ENCODE peak calls at places on chromosomes 1 and 21, in seven cellular contexts. B, O, S, P, N, G and Z are unnamed samples.

GRCh38 chr1:20666804-20667203 is 5.6 kb upstream of the DDOST start:
- DNase-seq in P (no peak), B (no peak), S (peak), G (no peak), O (no peak), N (no peak), Z (no peak)

GRCh38 chr1:220775238-220775853 is 11.4 kb upstream of the MTARC1 start:
- DNase-seq in S (peak), B (peak), G (peak), N (no peak), O (peak), P (no peak), Z (no peak)

GRCh38 chr1:12573015-12573825 is 44.8 kb downstream of the DHRS3 start:
- DNase-seq in B (no peak), O (no peak), S (no peak), N (no peak), G (no peak), P (no peak), Z (no peak)

GRCh38 chr1:6098303-6099215 is 52.9 kb downstream of the KCNAB2 start:
- DNase-seq in B (no peak), O (no peak), G (no peak), S (peak), N (no peak), P (no peak), Z (no peak)

GRCh38 chr1:115641762-115642167 is at the start of gene VANGL1:
- DNase-seq in B (peak), S (peak), P (no peak), G (peak), O (peak), N (peak), Z (no peak)

GRCh38 chr21:41472769-41473548 is 35.0 kb downstream of the TMPRSS2 start:
- DNase-seq in G (no peak), B (no peak), S (no peak), N (no peak), O (no peak), P (no peak), Z (no peak)

GRCh38 chr1:17664322-17664721 is 90.8 kb upstream of the ACTL8 start:
- DNase-seq in P (no peak), N (no peak), B (no peak), G (no peak), O (no peak), S (no peak), Z (no peak)

GRCh38 chr1:171873664-171874063 is 32.4 kb downstream of the DNM3 start:
- DNase-seq in B (no peak), N (no peak), O (no peak), G (no peak), S (no peak), P (no peak), Z (no peak)

GRCh38 chr1:77175230-77175844 is 43.9 kb downstream of the PIGK start:
- DNase-seq in G (no peak), N (no peak), B (peak), S (peak), P (no peak), O (peak), Z (no peak)

GRCh38 chr1:70737125-70737524 is 310.5 kb downstream of the PTGER3 start:
- DNase-seq in B (no peak), P (no peak), O (no peak), S (no peak), N (no peak), G (no peak), Z (no peak)

GRCh38 chr1:235843458-235843857 is 23.2 kb downstream of the LYST start:
- DNase-seq in N (peak), G (no peak), B (peak), P (no peak), S (peak), O (peak), Z (no peak)

GRCh38 chr1:222798111-222798510 is 16.7 kb upstream of the DISP1 start:
- DNase-seq in B (no peak), S (peak), P (no peak), N (no peak), G (no peak), O (peak), Z (no peak)

GRCh38 chr1:31054349-31054748 is 11.2 kb downstream of the PUM1 start:
- DNase-seq in S (no peak), O (no peak), P (no peak), N (no peak), G (no peak), B (no peak), Z (no peak)

GRCh38 chr1:150164224-150164623 is 14.5 kb downstream of the PLEKHO1 start:
- DNase-seq in G (peak), S (no peak), N (no peak), O (no peak), B (no peak), P (no peak), Z (no peak)

GRCh38 chr1:102790997-102791396 is 317.3 kb downstream of the COL11A1 start:
- DNase-seq in P (no peak), O (no peak), N (peak), G (no peak), B (no peak), S (peak), Z (no peak)

GRCh38 chr1:154220970-154221814 is 437 bp downstream of the UBAP2L start:
- DNase-seq in N (peak), S (peak), G (peak), O (peak), P (peak), B (peak), Z (no peak)

GRCh38 chr1:23609971-23610370 is 50.7 kb upstream of the ID3 start:
- DNase-seq in S (no peak), N (no peak), B (no peak), G (no peak), P (no peak), O (no peak), Z (no peak)

GRCh38 chr21:34367320-34367935 is 3.6 kb downstream of the KCNE2 start:
- DNase-seq in G (peak), O (peak), N (peak), S (peak), P (no peak), B (peak), Z (no peak)

GRCh38 chr1:9367806-9368205 is 75.1 kb downstream of the SPSB1 start:
- DNase-seq in G (no peak), N (no peak), P (no peak), B (no peak), O (no peak), S (no peak), Z (no peak)

GRCh38 chr21:17386498-17386897 is 126.3 kb upstream of the CXADR start:
- DNase-seq in N (no peak), P (no peak), B (no peak), S (no peak), O (no peak), G (no peak), Z (no peak)

GRCh38 chr1:30185809-30186208 is 537.6 kb downstream of the MATN1 start:
- DNase-seq in B (no peak), S (no peak), O (no peak), P (no peak), G (no peak), N (no peak), Z (no peak)

GRCh38 chr1:31839662-31840343 is 24.0 kb upstream of the SPOCD1 start:
- DNase-seq in O (no peak), B (no peak), S (no peak), N (no peak), G (no peak), P (no peak), Z (no peak)

GRCh38 chr1:233105225-233105624 is 154.8 kb downstream of the NTPCR start:
- DNase-seq in G (no peak), S (no peak), P (no peak), B (no peak), O (no peak), N (no peak), Z (no peak)

GRCh38 chr1:167533851-167534300 is 15.5 kb upstream of the CD247 start:
- DNase-seq in O (peak), N (peak), G (peak), B (peak), P (no peak), S (peak), Z (no peak)

GRCh38 chr1:189597083-189597482 is 880.6 kb downstream of the BRINP3 start:
- DNase-seq in B (no peak), G (no peak), S (no peak), P (no peak), O (peak), N (peak), Z (no peak)

GRCh38 chr1:79599257-79599656 is 592.7 kb upstream of the ADGRL4 start:
- DNase-seq in B (no peak), P (no peak), G (no peak), N (no peak), S (no peak), O (no peak), Z (no peak)

GRCh38 chr1:56461158-56462127 is 117.9 kb downstream of the PLPP3 start:
- DNase-seq in G (no peak), P (no peak), S (no peak), O (no peak), B (peak), N (no peak), Z (no peak)

GRCh38 chr1:173392895-173393654 is 84.1 kb upstream of the PRDX6 start:
- DNase-seq in G (no peak), P (no peak), N (no peak), B (no peak), S (peak), O (no peak), Z (no peak)

GRCh38 chr21:29938968-29939858 is 583 bp downstream of the GRIK1 start:
- DNase-seq in N (no peak), S (no peak), P (no peak), G (no peak), B (peak), O (no peak), Z (no peak)

GRCh38 chr21:15191342-15191741 is 126.5 kb upstream of the NRIP1 start:
- DNase-seq in S (no peak), O (no peak), G (no peak), N (no peak), B (no peak), P (no peak), Z (no peak)

GRCh38 chr21:43928230-43928607 is 63.2 kb downstream of the AGPAT3 start:
- DNase-seq in O (no peak), N (no peak), G (no peak), S (no peak), B (no peak), P (no peak), Z (no peak)

GRCh38 chr1:222823673-222824072 is 8.8 kb downstream of the DISP1 start:
- DNase-seq in S (no peak), O (no peak), G (no peak), N (no peak), B (no peak), P (no peak), Z (no peak)

GRCh38 chr1:212614398-212615091 is 6.0 kb downstream of the ATF3 start:
- DNase-seq in O (no peak), B (no peak), S (no peak), N (no peak), G (no peak), P (no peak), Z (no peak)

GRCh38 chr1:201562257-201562656 is 23.3 kb downstream of the NAV1 start:
- DNase-seq in P (no peak), B (no peak), S (peak), N (no peak), O (no peak), G (no peak), Z (no peak)

GRCh38 chr21:46171996-46172862 is 12.0 kb downstream of the SPATC1L start:
- DNase-seq in P (no peak), G (no peak), S (no peak), O (no peak), N (no peak), B (no peak), Z (no peak)

GRCh38 chr1:21670956-21671902 is 2.1 kb upstream of the RAP1GAP start:
- DNase-seq in O (no peak), N (no peak), B (no peak), P (no peak), S (no peak), G (no peak), Z (no peak)

GRCh38 chr21:45370575-45370974 is 34.4 kb upstream of the COL18A1 start:
- DNase-seq in B (no peak), N (no peak), G (no peak), P (no peak), S (no peak), O (no peak), Z (no peak)

GRCh38 chr1:40997096-40997495 is 17.6 kb downstream of the CTPS1 start:
- DNase-seq in N (no peak), P (no peak), B (no peak), S (no peak), O (no peak), G (no peak), Z (no peak)

GRCh38 chr1:189149547-189150375 is 1327.9 kb downstream of the BRINP3 start:
- DNase-seq in P (no peak), G (peak), N (no peak), B (peak), S (no peak), O (peak), Z (no peak)

GRCh38 chr1:225670806-225671733 is 18.1 kb upstream of the ENAH start:
- DNase-seq in G (no peak), N (no peak), P (no peak), O (no peak), B (no peak), S (peak), Z (no peak)